ENCODE peak calls at places on chromosome 18, in four cellular contexts. H, G, I and Y are unnamed samples.

GRCh38 chr18:49500136-49500921 is 13.3 kb upstream of the C18orf32 start:
- DNase-seq in I (no peak), H (no peak), G (no peak), Y (no peak)

GRCh38 chr18:79506191-79507075 is 110.7 kb downstream of the NFATC1 start:
- DNase-seq in G (no peak), I (peak; percentile 86), H (no peak), Y (peak; percentile 19)

GRCh38 chr18:56173542-56174220 is 464.7 kb downstream of the TXNL1 start:
- DNase-seq in I (peak; percentile 13), G (no peak), H (no peak), Y (no peak)

GRCh38 chr18:8959551-8960135 is 142.9 kb upstream of the NDUFV2 start:
- DNase-seq in I (no peak), G (no peak), H (peak; percentile 27), Y (no peak)

GRCh38 chr18:27500531-27500930 is 315.4 kb upstream of the CHST9 start:
- DNase-seq in H (no peak), I (no peak), G (no peak), Y (no peak)

GRCh38 chr18:48018806-48019295 is 88.4 kb upstream of the SMAD2 start:
- DNase-seq in G (no peak), H (no peak), I (no peak), Y (no peak)

GRCh38 chr18:31301201-31301655 is 16.7 kb upstream of the DSG1 start:
- DNase-seq in G (no peak), I (no peak), H (peak; percentile 10), Y (no peak)

GRCh38 chr18:76720683-76721082 is 101.7 kb upstream of the ZNF236 start:
- DNase-seq in G (no peak), H (no peak), I (peak; percentile 9), Y (peak; percentile 25)

GRCh38 chr18:37393221-37393828 is 172.3 kb downstream of the CELF4 start:
- DNase-seq in G (no peak), H (no peak), I (no peak), Y (no peak)

GRCh38 chr18:59917422-59917821 is 17.6 kb downstream of the PMAIP1 start:
- DNase-seq in G (peak; percentile 27), H (peak; percentile 42), I (no peak), Y (peak; percentile 60)

GRCh38 chr18:76378526-76379215 is 116.4 kb downstream of the ZNF516 start:
- DNase-seq in G (no peak), H (no peak), I (no peak), Y (no peak)

GRCh38 chr18:57087985-57088384 is 58.9 kb upstream of the BOD1L2 start:
- DNase-seq in G (no peak), I (no peak), H (peak; percentile 77), Y (no peak)